ENCODE peak calls at places on chromosomes 3 and 15, in nine cellular contexts. B is cardiac fibroblast; J is thoracic aorta; T is CD4-positive, alpha-beta memory T cell; K is glutamatergic neuron; W is heart right ventricle; X is effector CD4-positive, alpha-beta T cell; L is fibroblast of gingiva; H is left colon. O is an unnamed sample.
A peak's percentile ranks its signal among the peaks of the same experiment; 100 is the strongest.

GRCh38 chr3:4750306-4751056 is 228.8 kb upstream of the BHLHE40 start:
- DNase-seq in B (peak; percentile 34), J (no peak), T (peak; percentile 68), K (no peak), W (no peak), X (no peak), L (no peak), H (no peak), O (no peak)

GRCh38 chr3:47003461-47004368 is 24.2 kb downstream of the NBEAL2 start:
- DNase-seq in B (no peak), J (no peak), T (no peak), K (no peak), W (peak; percentile 14), X (no peak), L (no peak), H (peak; percentile 5), O (no peak)

GRCh38 chr3:44175070-44175469 is 66.6 kb upstream of the TOPAZ1 start:
- DNase-seq in B (no peak), J (no peak), T (no peak), K (no peak), W (no peak), X (no peak), L (no peak), H (no peak), O (no peak)

GRCh38 chr15:33149919-33150318 is 44.6 kb downstream of the FMN1 start:
- DNase-seq in B (peak; percentile 11), J (no peak), T (no peak), K (no peak), W (no peak), X (no peak), L (peak; percentile 32), H (no peak), O (peak; percentile 28)

GRCh38 chr3:162435750-162436149 is 939.1 kb downstream of the OTOL1 start:
- DNase-seq in B (no peak), J (no peak), T (no peak), K (no peak), W (no peak), X (no peak), L (no peak), H (no peak), O (no peak)

GRCh38 chr15:57079446-57079845 is 161.0 kb downstream of the TCF12 start:
- DNase-seq in B (no peak), J (no peak), T (no peak), K (no peak), W (no peak), X (no peak), L (no peak), H (no peak), O (no peak)

GRCh38 chr3:126307591-126308393 is 49.4 kb downstream of the KLF15 start:
- DNase-seq in B (no peak), J (no peak), T (no peak), K (no peak), W (no peak), X (no peak), L (no peak), H (no peak), O (no peak)

GRCh38 chr15:73319460-73320245 is 49.1 kb downstream of the HCN4 start:
- DNase-seq in B (no peak), J (no peak), T (no peak), K (no peak), W (no peak), X (no peak), L (no peak), H (no peak), O (no peak)

GRCh38 chr3:143288944-143289343 is 169.4 kb downstream of the CHST2 start:
- DNase-seq in B (no peak), J (no peak), T (no peak), K (no peak), W (no peak), X (no peak), L (no peak), H (no peak), O (no peak)

GRCh38 chr3:45677045-45677436 is 12.2 kb upstream of the SACM1L start:
- DNase-seq in B (peak; percentile 72), J (no peak), T (peak; percentile 66), K (no peak), W (peak; percentile 27), X (peak; percentile 56), L (peak; percentile 77), H (no peak), O (peak; percentile 87)

GRCh38 chr3:194874206-194874605 is 188.5 kb downstream of the FAM43A start:
- DNase-seq in B (no peak), J (no peak), T (no peak), K (no peak), W (no peak), X (no peak), L (no peak), H (no peak), O (no peak)

GRCh38 chr3:64859625-64860590 is 172.1 kb upstream of the ADAMTS9 start:
- DNase-seq in B (peak; percentile 38), J (no peak), T (no peak), K (no peak), W (no peak), X (no peak), L (no peak), H (no peak), O (peak; percentile 25)